ENCODE peak calls at places on chromosomes 4 and X, in nine cellular contexts. Y is glutamatergic neuron, H is fibroblast of lung, I is nephron progenitor cell, P is RWPE1, Q is IMR-90, K is left ventricle myocardium inferior, M is lower leg skin, L is testis. R is an unnamed sample.

GRCh38 chrX:74458738-74459137 is 37.4 kb downstream of the SLC16A2 start:
- DNase-seq in Q (peak), M (no peak), P (peak), H (peak), K (no peak), Y (no peak), I (no peak), L (no peak), R (no peak)

GRCh38 chr4:150007512-150007911 is 70.7 kb upstream of the DCLK2 start:
- DNase-seq in I (no peak), P (no peak), M (no peak), L (no peak), H (peak), Q (peak), Y (no peak), K (no peak), R (no peak)

GRCh38 chr4:121375262-121375661 is 5.6 kb downstream of the QRFPR start:
- DNase-seq in I (no peak), H (peak), L (no peak), M (no peak), Q (no peak), K (no peak), Y (no peak), P (peak), R (no peak)

GRCh38 chr4:6887591-6888371 is 21.8 kb upstream of the TBC1D14 start:
- DNase-seq in P (no peak), H (no peak), I (peak), Q (no peak), M (no peak), L (no peak), Y (peak), K (peak), R (no peak)

GRCh38 chr4:109209647-109210046 is 92.8 kb downstream of the COL25A1 start:
- DNase-seq in P (no peak), Q (no peak), Y (no peak), L (no peak), H (no peak), K (no peak), I (no peak), M (no peak), R (no peak)

GRCh38 chr4:73832651-73833237 is 3.7 kb upstream of the CXCL6 start:
- DNase-seq in H (peak), P (no peak), K (no peak), I (no peak), L (no peak), M (no peak), Y (no peak), Q (peak), R (no peak)

GRCh38 chr4:53688186-53688790 is 97.0 kb upstream of the LNX1 start:
- DNase-seq in L (no peak), P (peak), Y (no peak), K (no peak), Q (peak), M (no peak), H (peak), I (no peak), R (no peak)

GRCh38 chr4:174592985-174593335 is 70.7 kb upstream of the HPGD start:
- DNase-seq in P (peak), Q (peak), L (no peak), I (no peak), M (peak), H (peak), Y (no peak), K (no peak), R (no peak)

GRCh38 chrX:10135561-10136399 is 21.0 kb upstream of the CLCN4 start:
- DNase-seq in M (no peak), Y (no peak), K (no peak), Q (no peak), I (no peak), H (no peak), L (no peak), P (no peak), R (no peak)

GRCh38 chr4:16843831-16844508 is 54.5 kb downstream of the LDB2 start:
- DNase-seq in M (no peak), H (peak), Y (no peak), L (no peak), P (no peak), K (no peak), Q (peak), I (no peak), R (no peak)

GRCh38 chr4:53908661-53909078 is 155.7 kb downstream of the CHIC2 start:
- DNase-seq in L (peak), K (no peak), H (peak), I (peak), Q (peak), P (peak), M (peak), Y (no peak), R (peak)

GRCh38 chrX:71154196-71154595 is 9.6 kb downstream of the NLGN3 start:
- DNase-seq in M (no peak), K (no peak), H (no peak), I (no peak), Q (no peak), P (no peak), Y (no peak), L (no peak), R (no peak)

GRCh38 chr4:37644962-37645361 is 41.2 kb downstream of the RELL1 start:
- DNase-seq in Y (no peak), I (no peak), L (no peak), P (no peak), H (peak), Q (peak), K (no peak), M (no peak), R (no peak)

GRCh38 chr4:148300877-148301276 is 141.3 kb downstream of the NR3C2 start:
- DNase-seq in L (no peak), H (no peak), K (no peak), Q (no peak), P (no peak), I (no peak), Y (no peak), M (no peak), R (no peak)

GRCh38 chr4:114598191-114599121 is at the start of gene UGT8:
- DNase-seq in H (peak), Q (no peak), P (peak), K (peak), I (peak), M (no peak), Y (peak), L (peak), R (peak)

GRCh38 chr4:153089781-153090180 is 114.5 kb upstream of the TRIM2 start:
- DNase-seq in Q (no peak), K (no peak), P (no peak), M (no peak), L (no peak), Y (no peak), H (no peak), I (no peak), R (no peak)

GRCh38 chr4:47287735-47288134 is 175.8 kb downstream of the COMMD8 start:
- DNase-seq in Y (no peak), M (no peak), K (no peak), L (no peak), H (peak), I (no peak), P (no peak), Q (peak), R (no peak)

GRCh38 chr4:123488916-123489315 is 92.3 kb downstream of the SPRY1 start:
- DNase-seq in K (no peak), Y (no peak), P (peak), I (no peak), L (no peak), H (peak), M (no peak), Q (peak), R (no peak)

GRCh38 chrX:29491659-29492058 is 723.7 kb upstream of the MAGEB2 start:
- DNase-seq in M (no peak), Q (no peak), K (no peak), I (no peak), L (no peak), Y (no peak), H (no peak), P (no peak), R (no peak)

GRCh38 chr4:117001077-117001476 is 84.3 kb downstream of the TRAM1L1 start:
- DNase-seq in L (no peak), P (no peak), M (no peak), H (no peak), I (no peak), Q (no peak), Y (no peak), K (no peak), R (no peak)

GRCh38 chrX:95427389-95427788 is 1257.3 kb upstream of the DIAPH2 start:
- DNase-seq in P (peak), Y (no peak), Q (no peak), K (no peak), L (no peak), I (no peak), H (peak), M (no peak), R (no peak)

GRCh38 chrX:130213376-130213775 is 41.6 kb downstream of the RAB33A start:
- DNase-seq in L (no peak), K (no peak), H (no peak), Y (no peak), Q (no peak), P (no peak), I (no peak), M (no peak), R (no peak)

GRCh38 chrX:74351760-74352159 is 47.8 kb downstream of the ZCCHC13 start:
- DNase-seq in Q (peak), P (no peak), K (no peak), Y (no peak), H (peak), L (no peak), M (no peak), I (no peak), R (no peak)

GRCh38 chr4:38601244-38601915 is 62.6 kb upstream of the KLF3 start:
- DNase-seq in L (no peak), P (no peak), Y (no peak), K (no peak), I (no peak), Q (peak), H (peak), M (no peak), R (no peak)

GRCh38 chr4:138834029-138834428 is 181.6 kb upstream of the NOCT start:
- DNase-seq in Q (no peak), Y (no peak), L (no peak), M (no peak), K (no peak), I (no peak), H (no peak), P (no peak), R (no peak)

GRCh38 chr4:184713887-184714286 is 20.0 kb downstream of the CENPU start:
- DNase-seq in K (no peak), H (no peak), I (no peak), P (no peak), L (no peak), M (no peak), Q (no peak), Y (no peak), R (no peak)

GRCh38 chrX:31333181-31333831 is 261.5 kb upstream of the FTHL17 start:
- DNase-seq in L (no peak), I (no peak), Q (peak), Y (no peak), K (no peak), P (peak), M (no peak), H (peak), R (no peak)

DNA sequence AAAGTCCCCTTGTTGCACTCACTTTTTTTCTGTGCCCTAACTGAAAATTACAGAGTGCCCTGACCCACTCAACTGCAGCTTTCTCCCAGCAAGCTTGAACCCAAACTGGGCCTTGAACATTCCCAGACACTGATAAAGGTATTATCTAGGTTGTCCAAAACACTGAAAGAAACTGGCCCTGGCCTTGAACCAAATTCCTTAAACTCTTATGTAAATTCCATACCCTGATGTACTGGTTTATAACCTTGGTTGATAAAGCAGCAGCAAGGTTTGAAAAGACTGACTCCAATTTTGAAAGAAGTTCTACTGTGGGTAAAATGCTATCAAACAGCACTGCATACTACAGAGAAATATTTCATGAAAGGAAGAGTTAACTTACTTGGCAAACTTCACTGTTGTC is 125.6 kb downstream of the PHF8 start:
- DNase-seq in M (no peak), L (no peak), I (no peak), P (no peak), Q (no peak), H (peak), Y (no peak), K (no peak), R (no peak)
- TF ChIP-seq CTCF in M (no peak), L (no peak), I (no peak), P (no peak), Q (no peak), H (no peak), Y (no peak), K (no peak), R (no peak)

DNA sequence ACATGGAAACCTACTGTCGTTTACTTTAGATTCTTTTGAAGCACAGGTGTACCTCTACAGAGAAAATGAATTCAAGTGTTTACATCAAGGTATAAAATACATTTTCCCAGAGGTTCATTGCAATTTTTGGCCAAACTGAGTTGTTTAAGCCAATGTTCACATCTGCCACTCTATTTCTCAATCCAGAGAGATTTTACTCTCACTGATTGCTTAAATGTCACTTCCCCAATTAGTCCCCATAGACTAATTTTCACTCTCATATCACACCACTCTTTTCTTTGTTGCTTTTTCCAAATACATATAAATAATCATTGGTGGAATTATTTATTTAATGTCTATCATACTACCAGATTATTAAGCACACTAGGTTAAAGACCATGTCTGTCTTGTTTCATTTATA is 271.8 kb downstream of the PPP3CA start:
- DNase-seq in L (no peak), K (no peak), I (no peak), M (no peak), Y (no peak), H (no peak), Q (no peak), P (no peak), R (no peak)
- TF ChIP-seq CTCF in L (no peak), K (no peak), I (no peak), M (no peak), Y (no peak), H (no peak), Q (no peak), P (no peak), R (no peak)

GRCh38 chr4:76811604-76812412 is 86.1 kb downstream of the SOWAHB start:
- DNase-seq in K (peak), I (no peak), Q (peak), P (no peak), M (no peak), L (no peak), H (peak), Y (peak), R (no peak)
- TF ChIP-seq CTCF in K (no peak), I (no peak), Q (no peak), P (no peak), M (no peak), L (no peak), H (no peak), Y (no peak), R (no peak)

GRCh38 chrX:115400960-115401359 is 111.4 kb downstream of the LUZP4 start:
- DNase-seq in H (no peak), M (no peak), K (no peak), Q (no peak), L (no peak), Y (no peak), P (no peak), I (peak), R (no peak)

GRCh38 chrX:115399306-115399705 is 109.8 kb downstream of the LUZP4 start:
- DNase-seq in K (no peak), P (no peak), I (no peak), L (no peak), Q (no peak), Y (no peak), H (no peak), M (no peak), R (no peak)

DNA sequence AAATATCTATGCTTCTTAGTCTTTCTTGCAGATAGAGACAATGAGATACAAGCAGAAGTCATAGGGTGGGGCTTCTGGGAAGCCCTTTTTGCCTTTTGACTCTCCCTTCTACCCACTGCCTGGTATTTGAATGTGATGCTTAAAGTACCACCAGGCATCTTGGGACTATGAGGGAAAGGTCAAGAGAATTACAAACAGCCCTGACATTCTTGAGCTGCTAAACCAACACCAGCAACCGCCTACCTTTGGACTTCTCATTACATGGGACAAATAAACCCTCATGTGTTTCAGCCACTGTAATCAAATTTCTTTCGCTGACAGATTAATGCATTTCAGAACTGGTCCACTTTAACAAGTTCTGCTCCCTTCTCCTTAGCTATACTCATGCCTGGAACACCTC is 112.8 kb downstream of the LUZP4 start:
- DNase-seq in M (no peak), P (no peak), K (no peak), L (no peak), H (no peak), Y (no peak), I (no peak), Q (no peak), R (no peak)
- TF ChIP-seq CTCF in M (no peak), P (no peak), K (no peak), L (no peak), H (no peak), Y (no peak), I (no peak), Q (no peak), R (no peak)

GRCh38 chr4:8469550-8469949 is 29.0 kb downstream of the TRMT44 start:
- DNase-seq in L (no peak), Q (no peak), M (no peak), H (no peak), I (no peak), Y (no peak), P (no peak), K (no peak), R (no peak)

GRCh38 chr4:8472689-8473197 is 32.2 kb downstream of the TRMT44 start:
- DNase-seq in K (no peak), I (peak), M (no peak), L (peak), Q (peak), Y (no peak), P (no peak), H (peak), R (no peak)

GRCh38 chr4:8470451-8471024 is 30.0 kb downstream of the TRMT44 start:
- DNase-seq in L (no peak), I (no peak), K (no peak), Y (no peak), M (no peak), Q (no peak), P (no peak), H (no peak), R (no peak)

GRCh38 chr4:8472166-8472688 is 31.6 kb downstream of the TRMT44 start:
- DNase-seq in L (no peak), I (peak), Q (no peak), K (no peak), H (no peak), P (no peak), M (no peak), Y (no peak), R (no peak)

DNA sequence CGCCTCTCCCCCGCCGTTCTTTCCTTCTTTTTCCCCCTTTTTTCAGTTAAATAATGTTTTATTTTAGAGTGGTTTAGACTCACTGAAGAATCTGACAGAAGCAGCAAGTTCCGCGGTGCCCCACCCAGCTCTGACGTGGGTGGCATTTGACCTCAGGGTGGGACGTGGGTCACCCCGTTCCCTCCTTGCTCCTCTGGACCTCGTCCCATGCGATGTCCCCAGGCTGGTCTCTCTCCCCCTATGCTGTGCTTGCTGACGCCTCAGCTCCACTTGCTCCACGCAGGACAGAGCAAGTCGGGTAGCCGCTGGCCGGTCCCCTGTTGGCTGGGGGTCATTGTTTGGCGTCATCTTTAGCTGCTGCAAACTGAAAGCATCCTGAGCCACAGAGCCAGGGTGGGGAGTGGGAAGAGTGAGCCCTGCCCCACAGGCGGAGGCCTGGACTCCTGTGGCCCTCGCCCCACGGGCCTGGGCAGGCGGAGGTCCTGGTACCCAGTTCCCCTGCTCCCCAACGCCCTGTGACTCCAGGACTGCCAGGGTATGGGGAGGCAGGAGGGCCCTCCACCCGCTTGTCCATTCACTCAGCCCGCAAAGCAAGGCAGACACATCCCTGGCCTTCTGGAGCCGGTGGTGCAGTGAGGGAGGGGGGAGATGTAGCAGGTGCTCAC is 30.8 kb downstream of the TRMT44 start:
- DNase-seq in M (no peak), L (no peak), K (no peak), Y (no peak), Q (no peak), I (no peak), P (no peak), H (no peak), R (no peak)
- TF ChIP-seq CTCF in M (no peak), L (no peak), K (no peak), Y (no peak), Q (no peak), I (no peak), P (no peak), H (no peak), R (no peak)

DNA sequence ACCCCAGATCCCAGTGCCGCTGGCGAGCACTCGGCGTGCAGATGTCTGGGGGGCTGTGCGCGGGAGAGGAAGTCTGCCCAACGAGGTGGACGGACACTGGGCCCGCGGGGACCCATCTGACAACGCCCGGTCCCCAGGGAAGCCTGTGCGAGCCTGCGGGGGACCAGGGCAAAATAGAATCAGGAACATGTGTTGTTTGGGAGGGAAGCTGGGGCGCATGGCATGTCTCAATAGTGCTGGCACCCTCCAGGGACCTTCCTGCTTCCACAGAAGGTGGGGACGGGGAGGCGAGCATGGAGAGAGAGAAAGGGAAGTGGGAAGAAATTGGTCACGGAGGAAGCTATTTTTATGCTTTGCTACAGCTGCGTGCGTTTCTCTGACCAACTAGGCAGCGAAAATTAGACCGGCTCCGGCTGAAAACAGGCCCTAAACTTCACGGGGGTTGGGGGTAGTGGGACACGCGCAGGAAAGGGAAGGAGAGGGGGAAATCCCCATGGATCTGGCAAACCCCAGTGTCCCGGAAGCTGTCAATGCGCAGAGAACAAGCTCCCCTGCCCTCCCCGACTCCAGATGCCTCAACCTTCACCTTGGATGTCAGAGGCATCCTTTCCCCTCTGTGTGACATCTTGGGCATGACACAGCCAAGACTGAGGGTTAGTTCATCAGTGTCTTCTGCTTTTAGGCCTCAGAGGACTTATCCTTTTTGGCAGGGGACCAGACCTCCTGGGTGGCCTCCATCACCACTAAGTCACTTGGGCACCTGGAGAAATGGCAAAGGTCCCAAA is 169.8 kb upstream of the BCOR start:
- DNase-seq in Y (no peak), P (no peak), K (no peak), L (no peak), H (no peak), Q (no peak), I (no peak), M (no peak), R (no peak)
- TF ChIP-seq CTCF in Y (no peak), P (peak), K (no peak), L (no peak), H (no peak), Q (no peak), I (no peak), M (no peak), R (no peak)

GRCh38 chrX:108735087-108735679 is 1.2 kb downstream of the IRS4 start:
- DNase-seq in M (no peak), Y (peak), P (no peak), H (no peak), L (no peak), K (no peak), I (peak), Q (no peak), R (no peak)
- TF ChIP-seq CTCF in M (no peak), Y (no peak), P (no peak), H (no peak), L (no peak), K (no peak), I (peak), Q (no peak), R (no peak)

GRCh38 chr4:128277856-128278255 is 9.8 kb downstream of the PGRMC2 start:
- DNase-seq in P (no peak), L (no peak), M (no peak), H (no peak), K (no peak), Q (no peak), I (no peak), Y (no peak), R (no peak)
- TF ChIP-seq CTCF in P (no peak), L (no peak), M (no peak), H (no peak), K (no peak), Q (no peak), I (no peak), Y (no peak), R (no peak)

R was measured in endothelial cell.